ENCODE peak calls at places on chromosomes 7 and 10, in eight cellular contexts. Y is PC-9, O is GM13977, K is glutamatergic neuron, P is heart left ventricle, B is upper lobe of right lung, W is transverse colon, Z is cardiac fibroblast. M is an unnamed sample.

GRCh38 chr10:73084209-73084608 is 12.5 kb downstream of the P4HA1 start:
- DNase-seq in Y (no peak), O (no peak), K (no peak), P (no peak), B (no peak), W (no peak), Z (no peak), M (no peak)

GRCh38 chr10:52318822-52319464 is 4.9 kb downstream of the DKK1 start:
- DNase-seq in Y (no peak), O (no peak), K (no peak), P (no peak), B (no peak), W (no peak), Z (peak), M (no peak)

GRCh38 chr7:93622036-93622714 is 47.7 kb upstream of the CALCR start:
- DNase-seq in Y (peak), O (no peak), K (peak), P (no peak), B (no peak), W (no peak), Z (peak), M (no peak)

GRCh38 chr10:102230861-102231356 is 4.8 kb downstream of the ELOVL3 start:
- DNase-seq in Y (peak), O (peak), K (peak), P (peak), B (peak), W (peak), Z (peak), M (peak)

GRCh38 chr10:61899997-61900828 is 1.3 kb upstream of the ARID5B start:
- DNase-seq in Y (peak), O (peak), K (peak), P (peak), B (peak), W (peak), Z (peak), M (peak)

GRCh38 chr10:13224210-13224995 is 9.8 kb downstream of the UCMA start:
- DNase-seq in Y (no peak), O (no peak), K (no peak), P (no peak), B (peak), W (no peak), Z (no peak), M (no peak)

GRCh38 chr10:51109821-51110533 is 35.7 kb downstream of the PRKG1 start:
- DNase-seq in Y (no peak), O (no peak), K (no peak), P (no peak), B (no peak), W (no peak), Z (peak), M (no peak)

GRCh38 chr7:37424532-37424931 is 24.1 kb downstream of the ELMO1 start:
- DNase-seq in Y (no peak), O (no peak), K (no peak), P (no peak), B (no peak), W (no peak), Z (no peak), M (no peak)

GRCh38 chr10:48445932-48446331 is 139.5 kb downstream of the MAPK8 start:
- DNase-seq in Y (no peak), O (no peak), K (no peak), P (no peak), B (no peak), W (no peak), Z (no peak), M (peak)

GRCh38 chr10:79405221-79405994 is 40.0 kb downstream of the ZCCHC24 start:
- DNase-seq in Y (no peak), O (no peak), K (peak), P (peak), B (peak), W (peak), Z (peak), M (no peak)

GRCh38 chr10:53748319-53748718 is 975.7 kb upstream of the MBL2 start:
- DNase-seq in Y (no peak), O (no peak), K (no peak), P (no peak), B (no peak), W (no peak), Z (no peak), M (no peak)

GRCh38 chr7:29951206-29951605 is 38.4 kb downstream of the SCRN1 start:
- DNase-seq in Y (no peak), O (no peak), K (no peak), P (no peak), B (no peak), W (no peak), Z (no peak), M (no peak)

GRCh38 chr7:93016085-93016471 is 101.7 kb downstream of the SAMD9 start:
- DNase-seq in Y (no peak), O (no peak), K (no peak), P (peak), B (no peak), W (peak), Z (peak), M (no peak)

GRCh38 chr7:28296571-28297483 is 115.5 kb upstream of the CREB5 start:
- DNase-seq in Y (peak), O (no peak), K (peak), P (peak), B (no peak), W (peak), Z (peak), M (no peak)

GRCh38 chr7:135728136-135728669 is at the start of gene SLC13A4:
- DNase-seq in Y (no peak), O (no peak), K (no peak), P (no peak), B (no peak), W (no peak), Z (no peak), M (no peak)

GRCh38 chr10:124285587-124286527 is 132.9 kb downstream of the OAT start:
- DNase-seq in Y (no peak), O (peak), K (no peak), P (no peak), B (peak), W (no peak), Z (peak), M (peak)

GRCh38 chr10:23310443-23310842 is 34.2 kb downstream of the C10orf67 start:
- DNase-seq in Y (no peak), O (no peak), K (no peak), P (peak), B (no peak), W (no peak), Z (peak), M (no peak)

GRCh38 chr7:107147464-107148214 is 21.2 kb upstream of the HBP1 start:
- DNase-seq in Y (peak), O (peak), K (peak), P (no peak), B (no peak), W (no peak), Z (peak), M (peak)

DNA sequence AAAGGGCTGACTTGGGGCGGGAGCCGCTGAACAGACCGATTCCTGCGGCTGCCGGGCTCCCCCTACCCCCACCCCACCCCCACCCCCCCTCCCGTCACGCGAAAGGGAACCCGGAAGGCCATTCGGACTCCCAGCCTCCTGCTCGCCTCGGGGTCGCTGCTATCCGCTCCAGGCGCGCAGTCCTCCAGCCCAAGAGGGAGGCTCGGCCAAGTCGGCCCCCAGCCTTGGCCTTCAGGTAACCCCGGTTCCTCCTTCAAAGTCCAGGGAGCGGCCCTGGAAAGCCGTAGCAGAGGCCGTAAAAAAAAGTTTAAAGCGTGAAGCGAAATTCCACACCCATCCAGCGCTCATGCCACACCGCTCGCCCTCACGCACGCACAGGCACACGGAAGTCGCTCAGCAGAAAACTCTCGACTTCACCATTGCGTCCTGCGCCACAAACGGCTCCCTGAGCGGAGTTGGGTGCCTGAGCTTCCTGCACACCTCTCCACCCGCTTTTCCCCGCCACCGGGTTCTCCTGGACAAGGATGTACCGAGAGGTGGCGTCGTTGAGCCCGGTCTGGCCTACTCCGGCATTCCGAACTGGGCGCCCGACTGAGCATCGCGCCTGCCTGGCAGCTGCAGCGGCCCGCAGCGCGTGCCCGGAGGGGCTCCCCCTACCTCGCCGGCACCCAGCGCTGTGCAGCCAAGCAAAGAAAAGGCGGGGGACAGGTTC is 1.4 kb downstream of the SORCS3 start:
- DNase-seq in Y (no peak), O (peak), K (peak), P (peak), B (no peak), W (no peak), Z (no peak), M (peak)
- TF ChIP-seq CTCF in Y (no peak), O (no peak), K (peak), P (peak), B (no peak), W (no peak), Z (no peak), M (no peak)

GRCh38 chr7:116451958-116452729 is 47.4 kb upstream of the CAV2 start:
- DNase-seq in Y (no peak), O (no peak), K (no peak), P (no peak), B (no peak), W (no peak), Z (no peak), M (no peak)
- TF ChIP-seq CTCF in Y (no peak), O (no peak), K (no peak), P (no peak), B (no peak), W (no peak), Z (no peak), M (no peak)

DNA sequence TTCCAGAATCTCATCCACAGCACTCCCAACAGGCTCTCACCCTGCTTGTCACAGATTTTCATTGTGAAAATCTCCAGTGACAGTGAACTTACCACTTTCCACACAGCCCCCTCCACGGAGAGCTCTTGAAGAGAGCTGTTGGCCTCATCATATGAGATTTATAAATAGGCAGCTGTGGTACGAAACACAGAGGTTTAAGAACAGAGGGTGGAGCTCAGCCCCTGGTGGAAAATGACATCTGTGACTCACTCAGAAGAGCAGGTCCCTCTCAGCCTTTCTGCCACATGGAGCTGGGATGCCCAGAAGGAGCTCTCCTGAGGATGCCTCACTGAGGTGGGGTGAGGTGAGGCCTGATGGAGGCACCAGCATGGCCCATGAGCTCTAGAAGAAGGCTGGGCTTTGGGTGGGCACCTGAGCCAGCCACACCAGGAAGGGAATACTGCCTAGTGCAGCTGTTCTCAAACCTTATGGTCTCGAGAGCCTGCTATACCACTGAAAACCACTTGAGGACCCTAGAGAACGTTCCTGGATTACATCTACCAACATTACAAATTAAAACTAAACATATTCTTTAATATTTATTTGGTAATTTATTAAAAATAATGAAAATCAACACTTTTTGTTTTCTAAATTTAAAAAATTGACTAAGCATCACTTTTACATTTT is 25.8 kb upstream of the EEPD1 start:
- DNase-seq in Y (no peak), O (no peak), K (no peak), P (no peak), B (no peak), W (no peak), Z (no peak), M (no peak)
- TF ChIP-seq CTCF in Y (no peak), O (no peak), K (no peak), P (peak), B (no peak), W (peak), Z (no peak), M (no peak)

GRCh38 chr10:98331888-98332287 is 63.9 kb upstream of the LOXL4 start:
- DNase-seq in Y (no peak), O (no peak), K (no peak), P (no peak), B (no peak), W (no peak), Z (no peak), M (no peak)
- TF ChIP-seq CTCF in Y (peak), O (peak), K (peak), P (peak), B (peak), W (no peak), Z (peak), M (no peak)

GRCh38 chr10:63477927-63478326 is 12.2 kb upstream of the JMJD1C start:
- DNase-seq in Y (no peak), O (no peak), K (no peak), P (no peak), B (no peak), W (no peak), Z (no peak), M (no peak)
- TF ChIP-seq CTCF in Y (no peak), O (no peak), K (no peak), P (no peak), B (no peak), W (no peak), Z (no peak), M (no peak)

GRCh38 chr7:79286181-79286580 is 167.3 kb downstream of the MAGI2 start:
- DNase-seq in Y (no peak), O (no peak), K (no peak), P (no peak), B (no peak), W (no peak), Z (no peak), M (no peak)

GRCh38 chr7:79281406-79281805 is 172.1 kb downstream of the MAGI2 start:
- DNase-seq in Y (no peak), O (no peak), K (no peak), P (no peak), B (no peak), W (no peak), Z (peak), M (no peak)

GRCh38 chr7:79284226-79284625 is 169.2 kb downstream of the MAGI2 start:
- DNase-seq in Y (no peak), O (no peak), K (no peak), P (no peak), B (no peak), W (no peak), Z (peak), M (no peak)

GRCh38 chr7:79282882-79283602 is 170.4 kb downstream of the MAGI2 start:
- DNase-seq in Y (no peak), O (no peak), K (no peak), P (no peak), B (no peak), W (no peak), Z (peak), M (no peak)

GRCh38 chr7:79282051-79282694 is 171.3 kb downstream of the MAGI2 start:
- DNase-seq in Y (peak), O (no peak), K (no peak), P (no peak), B (no peak), W (no peak), Z (peak), M (no peak)
- TF ChIP-seq CTCF in Y (no peak), O (no peak), K (peak), P (peak), B (peak), W (no peak), Z (peak), M (no peak)

DNA sequence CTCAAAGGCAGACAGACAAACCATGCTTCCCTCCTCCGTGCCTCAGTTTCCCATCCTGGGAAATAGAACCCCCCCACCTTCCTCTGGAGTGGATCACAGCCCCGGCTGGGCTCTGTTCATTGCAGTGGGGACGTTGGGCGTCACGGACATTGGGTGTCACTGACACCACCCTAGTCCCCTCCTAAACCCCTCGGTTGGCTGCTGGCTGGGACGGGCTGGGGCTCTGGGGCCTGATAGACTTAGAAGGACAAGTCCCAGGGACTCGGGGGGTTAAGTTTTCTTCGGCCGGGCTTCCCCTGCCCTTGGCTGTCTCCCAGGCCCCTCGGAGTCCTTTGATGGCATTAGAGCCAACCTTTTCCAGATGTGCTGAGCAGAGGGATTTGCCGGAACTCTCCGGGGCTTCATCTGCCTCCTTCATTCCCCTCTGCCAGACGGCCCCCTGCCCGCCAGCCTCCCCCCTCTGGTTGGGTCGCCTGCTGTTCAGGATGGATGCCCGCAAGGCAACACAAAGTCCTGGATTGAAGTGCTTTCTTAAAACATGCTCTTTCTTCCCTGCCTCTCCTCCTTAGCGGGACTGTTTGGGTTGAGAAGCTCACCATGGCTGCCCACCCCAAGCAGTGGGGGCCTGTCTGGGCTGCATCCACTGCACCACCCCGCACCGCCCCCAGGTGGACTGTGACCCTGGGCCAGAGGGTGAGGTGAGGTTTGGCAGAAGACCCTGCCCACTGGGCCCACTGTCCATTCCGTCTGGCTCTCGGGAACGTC is 73.0 kb downstream of the COL26A1 start:
- DNase-seq in Y (no peak), O (no peak), K (no peak), P (no peak), B (no peak), W (no peak), Z (no peak), M (no peak)
- TF ChIP-seq CTCF in Y (no peak), O (no peak), K (no peak), P (no peak), B (no peak), W (no peak), Z (no peak), M (no peak)

DNA sequence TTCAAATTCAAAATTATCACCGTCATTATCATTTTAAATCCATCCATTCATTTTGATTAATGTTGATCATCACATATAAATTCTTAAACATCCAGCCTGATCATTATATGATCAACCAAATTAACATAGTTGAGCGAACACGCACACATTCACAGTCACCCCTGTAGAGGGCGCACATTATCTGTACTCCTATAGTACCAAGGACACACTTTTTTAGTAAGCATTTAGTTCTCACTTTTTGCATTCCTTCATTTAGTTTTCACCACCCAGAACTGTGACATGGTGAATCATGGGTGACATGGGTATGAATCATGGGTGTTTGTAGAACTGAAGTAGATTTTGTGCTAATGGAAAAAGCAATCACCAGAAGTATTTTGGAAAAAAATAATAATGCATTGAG is 26.0 kb upstream of the ZNF735 start:
- DNase-seq in Y (no peak), O (no peak), K (no peak), P (no peak), B (no peak), W (no peak), Z (no peak), M (no peak)
- TF ChIP-seq CTCF in Y (peak), O (peak), K (peak), P (no peak), B (peak), W (no peak), Z (no peak), M (no peak)

DNA sequence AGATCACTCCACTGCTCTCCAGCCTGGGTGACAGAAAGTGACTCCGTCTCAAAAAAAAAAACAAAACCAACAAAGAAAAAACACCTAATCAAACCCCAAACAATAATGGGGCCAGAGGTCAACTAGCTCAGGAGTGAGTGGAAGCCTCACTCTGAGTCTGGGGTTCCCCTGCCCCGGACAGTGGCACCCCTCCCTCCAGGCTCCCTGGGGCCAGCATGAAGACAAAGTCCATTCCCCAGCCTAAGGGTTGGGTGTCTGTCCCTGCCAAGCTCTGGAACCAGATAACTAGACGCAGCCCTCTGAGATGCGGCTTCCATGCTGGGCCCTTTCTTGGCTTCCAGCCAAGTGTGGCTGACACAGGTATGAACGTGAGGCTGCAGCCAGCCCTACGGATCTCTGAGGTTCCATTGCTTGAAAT is 1.7 kb upstream of the FUOM start:
- DNase-seq in Y (peak), O (no peak), K (no peak), P (no peak), B (no peak), W (peak), Z (no peak), M (no peak)
- TF ChIP-seq CTCF in Y (no peak), O (no peak), K (no peak), P (no peak), B (no peak), W (no peak), Z (no peak), M (no peak)

GRCh38 chr7:18873674-18874341 is 243.6 kb downstream of the TWIST1 start:
- DNase-seq in Y (no peak), O (no peak), K (peak), P (no peak), B (no peak), W (no peak), Z (peak), M (no peak)
- TF ChIP-seq CTCF in Y (no peak), O (no peak), K (no peak), P (no peak), B (no peak), W (no peak), Z (peak), M (no peak)